ENCODE peak calls at places on chromosomes 16 and 17, in nine cellular contexts. One of them, this sample, is unnamed.

GRCh38 chr17:48578616-48579560 is 738 bp upstream of the HOXB4 start:
- DNase-seq in EL: no peak
- DNase-seq in NCI-H510A treated with DMSO at 0.1 percent for 48 hours: no peak
- DNase-seq in fibroblast of the aortic adventitia: peak; percentile 54
- DNase-seq in AML-193: no peak
- DNase-seq in foreskin fibroblast: no peak
- DNase-seq in activated CD4-positive, alpha-beta T cell treated with anti-CD3 and anti-CD28 coated beads, Interleukin-2, amount 50 U/mL, for 1 hour: no peak
- DNase-seq in renal cortical epithelial cell: no peak
- DNase-seq in GM23338: no peak
- DNase-seq in this sample: no peak

GRCh38 chr16:85640254-85640558 is 27.1 kb downstream of the GSE1 start:
- DNase-seq in renal cortical epithelial cell: no peak
- DNase-seq in foreskin fibroblast: no peak
- DNase-seq in fibroblast of the aortic adventitia: no peak
- DNase-seq in AML-193: no peak
- DNase-seq in EL: no peak
- DNase-seq in GM23338: no peak
- DNase-seq in NCI-H510A treated with DMSO at 0.1 percent for 48 hours: no peak
- DNase-seq in activated CD4-positive, alpha-beta T cell treated with anti-CD3 and anti-CD28 coated beads, Interleukin-2, amount 50 U/mL, for 1 hour: no peak
- DNase-seq in this sample: no peak

GRCh38 chr17:76671912-76672262 is 28.3 kb upstream of the ST6GALNAC1 start:
- DNase-seq in NCI-H510A treated with DMSO at 0.1 percent for 48 hours: no peak
- DNase-seq in activated CD4-positive, alpha-beta T cell treated with anti-CD3 and anti-CD28 coated beads, Interleukin-2, amount 50 U/mL, for 1 hour: no peak
- DNase-seq in EL: no peak
- DNase-seq in AML-193: no peak
- DNase-seq in foreskin fibroblast: no peak
- DNase-seq in renal cortical epithelial cell: no peak
- DNase-seq in GM23338: no peak
- DNase-seq in fibroblast of the aortic adventitia: no peak
- DNase-seq in this sample: no peak

GRCh38 chr16:70257391-70257790 is 5.7 kb upstream of the EXOSC6 start:
- DNase-seq in renal cortical epithelial cell: no peak
- DNase-seq in activated CD4-positive, alpha-beta T cell treated with anti-CD3 and anti-CD28 coated beads, Interleukin-2, amount 50 U/mL, for 1 hour: no peak
- DNase-seq in AML-193: no peak
- DNase-seq in GM23338: no peak
- DNase-seq in fibroblast of the aortic adventitia: peak; percentile 92
- DNase-seq in foreskin fibroblast: no peak
- DNase-seq in NCI-H510A treated with DMSO at 0.1 percent for 48 hours: no peak
- DNase-seq in EL: peak; percentile 24
- DNase-seq in this sample: peak; percentile 15

GRCh38 chr16:30771726-30772125 is 9.6 kb downstream of the RNF40 start:
- DNase-seq in activated CD4-positive, alpha-beta T cell treated with anti-CD3 and anti-CD28 coated beads, Interleukin-2, amount 50 U/mL, for 1 hour: no peak
- DNase-seq in renal cortical epithelial cell: no peak
- DNase-seq in NCI-H510A treated with DMSO at 0.1 percent for 48 hours: no peak
- DNase-seq in GM23338: no peak
- DNase-seq in AML-193: no peak
- DNase-seq in foreskin fibroblast: no peak
- DNase-seq in fibroblast of the aortic adventitia: no peak
- DNase-seq in EL: no peak
- DNase-seq in this sample: no peak

GRCh38 chr17:30337393-30337999 is 3.6 kb upstream of the TMIGD1 start:
- DNase-seq in AML-193: peak; percentile 31
- DNase-seq in EL: no peak
- DNase-seq in renal cortical epithelial cell: peak; percentile 64
- DNase-seq in GM23338: no peak
- DNase-seq in fibroblast of the aortic adventitia: no peak
- DNase-seq in foreskin fibroblast: no peak
- DNase-seq in activated CD4-positive, alpha-beta T cell treated with anti-CD3 and anti-CD28 coated beads, Interleukin-2, amount 50 U/mL, for 1 hour: no peak
- DNase-seq in NCI-H510A treated with DMSO at 0.1 percent for 48 hours: no peak
- DNase-seq in this sample: no peak

GRCh38 chr16:89119661-89120141 is 26.0 kb downstream of the ACSF3 start:
- DNase-seq in EL: no peak
- DNase-seq in renal cortical epithelial cell: no peak
- DNase-seq in AML-193: no peak
- DNase-seq in GM23338: no peak
- DNase-seq in fibroblast of the aortic adventitia: no peak
- DNase-seq in foreskin fibroblast: no peak
- DNase-seq in NCI-H510A treated with DMSO at 0.1 percent for 48 hours: no peak
- DNase-seq in activated CD4-positive, alpha-beta T cell treated with anti-CD3 and anti-CD28 coated beads, Interleukin-2, amount 50 U/mL, for 1 hour: no peak
- DNase-seq in this sample: no peak

GRCh38 chr17:74738051-74738996 is 1.3 kb downstream of the RAB37 start:
- DNase-seq in NCI-H510A treated with DMSO at 0.1 percent for 48 hours: peak; percentile 64
- DNase-seq in foreskin fibroblast: peak; percentile 4
- DNase-seq in GM23338: no peak
- DNase-seq in activated CD4-positive, alpha-beta T cell treated with anti-CD3 and anti-CD28 coated beads, Interleukin-2, amount 50 U/mL, for 1 hour: peak; percentile 62
- DNase-seq in fibroblast of the aortic adventitia: no peak
- DNase-seq in renal cortical epithelial cell: no peak
- DNase-seq in EL: no peak
- DNase-seq in AML-193: peak; percentile 92
- DNase-seq in this sample: no peak

GRCh38 chr17:67336859-67337258 is 29.5 kb downstream of the PSMD12 start:
- DNase-seq in GM23338: no peak
- DNase-seq in activated CD4-positive, alpha-beta T cell treated with anti-CD3 and anti-CD28 coated beads, Interleukin-2, amount 50 U/mL, for 1 hour: no peak
- DNase-seq in AML-193: no peak
- DNase-seq in renal cortical epithelial cell: no peak
- DNase-seq in NCI-H510A treated with DMSO at 0.1 percent for 48 hours: no peak
- DNase-seq in fibroblast of the aortic adventitia: no peak
- DNase-seq in foreskin fibroblast: no peak
- DNase-seq in EL: no peak
- DNase-seq in this sample: peak; percentile 26

GRCh38 chr16:71383054-71383773 is 24.7 kb downstream of the CALB2 start:
- DNase-seq in NCI-H510A treated with DMSO at 0.1 percent for 48 hours: no peak
- DNase-seq in renal cortical epithelial cell: peak; percentile 39
- DNase-seq in fibroblast of the aortic adventitia: no peak
- DNase-seq in GM23338: peak; percentile 48
- DNase-seq in activated CD4-positive, alpha-beta T cell treated with anti-CD3 and anti-CD28 coated beads, Interleukin-2, amount 50 U/mL, for 1 hour: no peak
- DNase-seq in foreskin fibroblast: peak; percentile 6
- DNase-seq in AML-193: no peak
- DNase-seq in EL: no peak
- DNase-seq in this sample: peak; percentile 45

GRCh38 chr16:74726736-74727135 is 26.1 kb upstream of the MLKL start:
- DNase-seq in AML-193: peak; percentile 62
- DNase-seq in fibroblast of the aortic adventitia: no peak
- DNase-seq in foreskin fibroblast: peak; percentile 41
- DNase-seq in activated CD4-positive, alpha-beta T cell treated with anti-CD3 and anti-CD28 coated beads, Interleukin-2, amount 50 U/mL, for 1 hour: no peak
- DNase-seq in renal cortical epithelial cell: no peak
- DNase-seq in EL: no peak
- DNase-seq in NCI-H510A treated with DMSO at 0.1 percent for 48 hours: no peak
- DNase-seq in GM23338: peak; percentile 86
- DNase-seq in this sample: peak; percentile 72

GRCh38 chr16:79826732-79827514 is 226.4 kb upstream of the MAF start:
- DNase-seq in foreskin fibroblast: peak; percentile 50
- DNase-seq in fibroblast of the aortic adventitia: no peak
- DNase-seq in renal cortical epithelial cell: no peak
- DNase-seq in activated CD4-positive, alpha-beta T cell treated with anti-CD3 and anti-CD28 coated beads, Interleukin-2, amount 50 U/mL, for 1 hour: no peak
- DNase-seq in NCI-H510A treated with DMSO at 0.1 percent for 48 hours: no peak
- DNase-seq in AML-193: no peak
- DNase-seq in GM23338: no peak
- DNase-seq in EL: no peak
- DNase-seq in this sample: no peak

This sample was measured in H9.